ENCODE peak calls at places on chromosomes 13 and 19, in five cellular contexts. G, A, W, E and Y are unnamed samples.

GRCh38 chr13:105462981-105463380 is 1072.5 kb downstream of the EFNB2 start:
- DNase-seq in G (no peak), A (peak), W (no peak), E (no peak), Y (no peak)

GRCh38 chr19:10625003-10625761 is at the start of gene SLC44A2:
- DNase-seq in G (peak), A (peak), W (no peak), E (peak), Y (no peak)

GRCh38 chr19:48244289-48244688 is 11.4 kb downstream of the CARD8 start:
- DNase-seq in G (no peak), A (peak), W (no peak), E (no peak), Y (peak)

GRCh38 chr13:36975172-36975571 is 24.0 kb downstream of the ALG5 start:
- DNase-seq in G (no peak), A (no peak), W (no peak), E (no peak), Y (peak)

GRCh38 chr19:39175564-39175963 is 21.2 kb upstream of the NCCRP1 start:
- DNase-seq in G (no peak), A (no peak), W (no peak), E (no peak), Y (no peak)

GRCh38 chr13:107518780-107519179 is 696.6 kb downstream of the LIG4 start:
- DNase-seq in G (no peak), A (no peak), W (no peak), E (no peak), Y (no peak)

GRCh38 chr13:93775507-93776108 is 549.0 kb downstream of the GPC6 start:
- DNase-seq in G (no peak), A (no peak), W (no peak), E (no peak), Y (no peak)

GRCh38 chr13:49021953-49022352 is 46.2 kb downstream of the FNDC3A start:
- DNase-seq in G (no peak), A (no peak), W (no peak), E (no peak), Y (no peak)

GRCh38 chr13:42392706-42393572 is 121.0 kb downstream of the AKAP11 start:
- DNase-seq in G (no peak), A (no peak), W (no peak), E (no peak), Y (no peak)

GRCh38 chr19:49327878-49328544 is 3.0 kb upstream of the SLC6A16 start:
- DNase-seq in G (peak), A (peak), W (no peak), E (peak), Y (peak)

GRCh38 chr19:42284066-42284501 is 15.0 kb downstream of the CIC start:
- DNase-seq in G (no peak), A (peak), W (no peak), E (peak), Y (peak)

GRCh38 chr13:33260168-33261098 is 25.1 kb downstream of the STARD13 start:
- DNase-seq in G (peak), A (no peak), W (no peak), E (no peak), Y (no peak)

GRCh38 chr19:40633207-40633606 is 32.0 kb downstream of the LTBP4 start:
- DNase-seq in G (no peak), A (no peak), W (no peak), E (no peak), Y (no peak)

GRCh38 chr13:53045110-53045509 is 16.5 kb downstream of the OLFM4 start:
- DNase-seq in G (no peak), A (peak), W (no peak), E (no peak), Y (no peak)

GRCh38 chr19:7506385-7507328 is 9.2 kb upstream of the ZNF358 start:
- DNase-seq in G (peak), A (peak), W (no peak), E (peak), Y (peak)

GRCh38 chr19:47257411-47258169 is 1.3 kb downstream of the CCDC9 start:
- DNase-seq in G (no peak), A (no peak), W (no peak), E (no peak), Y (peak)

GRCh38 chr19:19260842-19261241 is 12.3 kb downstream of the TM6SF2 start:
- DNase-seq in G (no peak), A (no peak), W (no peak), E (no peak), Y (no peak)

GRCh38 chr13:112779856-112780604 is 90.2 kb downstream of the ATP11A start:
- DNase-seq in G (no peak), A (no peak), W (no peak), E (peak), Y (no peak)

GRCh38 chr13:44401577-44401976 is 28.0 kb downstream of the SERP2 start:
- DNase-seq in G (no peak), A (no peak), W (no peak), E (no peak), Y (no peak)

DNA sequence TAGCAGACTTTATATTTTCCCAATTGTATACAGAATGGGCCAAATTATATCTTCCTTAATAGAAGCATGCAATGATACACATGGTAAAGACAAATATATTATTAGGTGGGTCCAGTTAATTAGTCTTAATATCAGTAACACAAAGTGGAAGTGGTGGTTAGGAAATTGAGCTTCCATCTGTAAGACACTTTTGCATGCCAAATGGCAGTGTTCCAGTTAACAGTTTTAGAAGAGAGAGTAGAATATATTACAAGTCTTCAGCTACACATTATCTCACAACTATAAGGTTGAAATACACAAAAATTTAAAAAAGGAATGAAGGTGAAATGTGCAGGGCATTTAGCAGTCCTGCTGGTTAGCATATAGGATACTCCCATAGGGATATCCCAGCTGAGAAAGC is 536.5 kb downstream of the PCDH9 start:
- DNase-seq in G (no peak), A (peak), W (no peak), E (no peak), Y (no peak)
- TF ChIP-seq MAX in G (no peak), A (no peak), W (no peak), E (no peak), Y (no peak)

GRCh38 chr13:45882626-45883025 is 31.1 kb upstream of the SIAH3 start:
- DNase-seq in G (no peak), A (no peak), W (no peak), E (no peak), Y (no peak)
- TF ChIP-seq MAX in G (no peak), A (no peak), W (no peak), E (no peak), Y (no peak)

GRCh38 chr19:5593245-5593962 is 25.7 kb upstream of the TINCR start:
- DNase-seq in G (no peak), A (no peak), W (no peak), E (no peak), Y (no peak)

GRCh38 chr19:5595745-5596144 is 26.8 kb downstream of the SAFB2 start:
- DNase-seq in G (no peak), A (no peak), W (no peak), E (no peak), Y (no peak)

GRCh38 chr19:5593963-5594255 is 26.2 kb upstream of the TINCR start:
- DNase-seq in G (no peak), A (no peak), W (no peak), E (no peak), Y (no peak)

GRCh38 chr19:5595129-5595528 is 27.4 kb upstream of the TINCR start:
- DNase-seq in G (no peak), A (no peak), W (no peak), E (no peak), Y (no peak)

DNA sequence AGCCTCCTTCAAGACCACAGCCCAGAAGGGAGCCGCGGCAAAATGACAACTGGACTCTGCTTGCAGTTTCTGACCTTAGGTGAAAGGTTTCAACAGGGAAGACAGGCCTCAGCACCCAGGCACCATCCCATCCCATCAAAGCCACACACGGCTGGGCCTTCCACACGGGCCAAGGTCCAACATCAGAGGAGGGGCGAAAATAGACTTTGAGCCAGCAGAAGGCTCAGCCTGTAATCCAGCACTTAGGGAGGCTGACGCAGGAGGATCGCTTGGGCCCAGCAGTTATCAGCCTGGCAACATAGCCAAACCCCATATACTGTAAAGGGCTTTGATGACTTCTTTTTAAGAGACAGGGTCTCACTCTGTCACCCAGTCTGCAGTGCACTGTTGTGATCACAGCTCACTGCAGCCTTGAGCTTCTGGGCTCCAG is 26.8 kb upstream of the TINCR start:
- DNase-seq in G (no peak), A (no peak), W (no peak), E (no peak), Y (no peak)
- TF ChIP-seq MAX in G (no peak), A (no peak), W (no peak), E (no peak), Y (no peak)

DNA sequence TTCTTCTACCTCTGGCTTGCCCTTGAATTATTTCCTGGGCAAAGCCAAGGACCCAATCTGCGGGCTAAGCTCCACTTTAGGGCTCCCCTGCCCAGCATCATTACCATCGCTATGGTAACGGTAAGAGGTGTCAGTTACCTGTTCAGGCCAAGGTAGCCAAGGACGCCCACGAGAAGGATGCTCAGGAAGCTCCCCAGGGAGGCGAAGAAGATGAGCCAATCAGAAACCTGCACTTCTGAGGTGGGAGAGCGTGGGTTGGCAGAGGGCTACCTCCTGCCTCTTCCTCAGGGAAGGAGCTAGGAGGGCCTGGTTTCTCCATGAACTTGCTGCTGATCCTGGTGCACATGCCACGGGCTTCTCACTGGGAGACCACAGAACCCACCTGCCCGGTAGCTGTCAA is 24.7 kb downstream of the IL12RB1 start:
- DNase-seq in G (no peak), A (no peak), W (no peak), E (no peak), Y (no peak)
- TF ChIP-seq MAX in G (no peak), A (no peak), W (no peak), E (no peak), Y (no peak)

GRCh38 chr13:83498486-83499190 is 383.6 kb downstream of the SLITRK1 start:
- DNase-seq in G (no peak), A (no peak), W (no peak), E (no peak), Y (no peak)
- TF ChIP-seq MAX in G (no peak), A (no peak), W (no peak), E (no peak), Y (no peak)

DNA sequence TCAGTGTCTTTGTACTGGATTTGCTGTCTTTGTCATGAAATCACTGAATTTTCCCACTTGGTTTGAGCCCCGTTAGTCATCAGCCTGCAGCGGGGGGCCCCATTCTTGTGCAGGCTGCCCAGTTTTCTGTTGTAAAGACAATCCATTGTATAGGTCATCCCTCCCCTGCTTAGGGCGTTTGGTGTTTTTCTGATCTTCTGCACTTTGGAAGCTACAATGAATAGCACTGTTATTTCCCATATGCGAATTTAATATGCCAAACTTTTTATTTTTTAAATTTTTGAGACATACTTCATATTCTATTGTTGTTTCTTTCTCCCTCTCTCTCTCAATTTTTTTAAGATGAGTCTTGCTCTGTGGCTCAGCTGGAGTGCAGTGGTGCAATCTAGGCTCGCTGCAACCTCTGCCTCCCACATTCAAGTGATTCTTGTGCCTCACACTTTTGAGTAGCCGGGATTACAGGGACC is 9.0 kb downstream of the SLC27A1 start:
- DNase-seq in G (no peak), A (no peak), W (no peak), E (no peak), Y (peak)
- TF ChIP-seq MAX in G (no peak), A (no peak), W (no peak), E (no peak), Y (no peak)

DNA sequence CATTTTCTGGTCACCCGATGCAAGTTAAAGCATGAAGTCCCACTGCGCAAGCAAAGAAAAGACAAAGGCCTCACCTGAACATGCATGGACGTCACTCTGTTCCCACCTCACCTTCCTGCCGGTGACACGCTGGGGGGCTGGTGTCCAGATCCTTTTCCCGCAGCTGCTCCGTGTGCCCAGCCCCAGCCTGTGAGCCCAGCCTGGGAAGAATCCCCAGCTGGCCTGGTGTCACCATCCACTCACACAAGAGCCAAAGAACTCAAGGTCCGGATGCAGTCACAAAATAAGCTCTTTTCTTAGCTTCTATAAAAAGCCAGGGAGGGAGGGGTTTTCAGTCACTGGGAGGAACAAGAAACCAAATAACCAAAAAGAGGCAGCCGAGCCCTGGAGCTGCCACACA is 249.9 kb downstream of the COL4A1 start:
- DNase-seq in G (no peak), A (no peak), W (no peak), E (no peak), Y (no peak)
- TF ChIP-seq MAX in G (no peak), A (no peak), W (no peak), E (no peak), Y (no peak)